ENCODE peak calls at places on chromosomes 13 and 19, in six cellular contexts. P is fibroblast of the aortic adventitia, F is AG04450, H is epithelial cell of esophagus, R is astrocyte of the spinal cord, V is AG09309. E is an unnamed sample.

GRCh38 chr13:73303858-73304257 is 245.1 kb downstream of the KLF5 start:
- DNase-seq in P (no peak), F (no peak), H (peak), R (peak), V (no peak), E (peak)

GRCh38 chr13:32254916-32255743 is 60.0 kb downstream of the ZAR1L start:
- DNase-seq in P (no peak), F (no peak), H (peak), R (no peak), V (no peak), E (no peak)

GRCh38 chr19:33280351-33280921 is 21.9 kb downstream of the CEBPA start:
- DNase-seq in P (no peak), F (no peak), H (no peak), R (no peak), V (no peak), E (no peak)

GRCh38 chr19:33472696-33473624 is 48.6 kb downstream of the PEPD start:
- DNase-seq in P (peak), F (peak), H (peak), R (peak), V (peak), E (no peak)

GRCh38 chr13:103161476-103161875 is 95.3 kb upstream of the SLC10A2 start:
- DNase-seq in P (no peak), F (no peak), H (peak), R (no peak), V (no peak), E (no peak)

GRCh38 chr13:73325351-73326214 is 266.8 kb downstream of the KLF5 start:
- DNase-seq in P (no peak), F (no peak), H (peak), R (no peak), V (no peak), E (peak)

GRCh38 chr19:35410487-35410886 is 37.6 kb upstream of the FFAR2 start:
- DNase-seq in P (no peak), F (no peak), H (no peak), R (no peak), V (no peak), E (no peak)

GRCh38 chr13:95784161-95784880 is 107.4 kb downstream of the DNAJC3 start:
- DNase-seq in P (peak), F (peak), H (peak), R (peak), V (peak), E (peak)

GRCh38 chr19:16934489-16934888 is 45.7 kb downstream of the F2RL3 start:
- DNase-seq in P (no peak), F (no peak), H (no peak), R (no peak), V (no peak), E (no peak)

GRCh38 chr19:33740811-33741396 is 55.8 kb upstream of the KCTD15 start:
- DNase-seq in P (peak), F (no peak), H (peak), R (peak), V (peak), E (no peak)

GRCh38 chr13:76471486-76471885 is 414.7 kb downstream of the KCTD12 start:
- DNase-seq in P (no peak), F (no peak), H (no peak), R (no peak), V (no peak), E (no peak)

GRCh38 chr13:50684366-50684765 is 159.1 kb downstream of the DLEU7 start:
- DNase-seq in P (no peak), F (no peak), H (no peak), R (no peak), V (no peak), E (no peak)

GRCh38 chr19:49790866-49791265 is 22.2 kb downstream of the FUZ start:
- DNase-seq in P (peak), F (no peak), H (no peak), R (no peak), V (no peak), E (no peak)

GRCh38 chr19:33727331-33728028 is 69.2 kb upstream of the KCTD15 start:
- DNase-seq in P (no peak), F (no peak), H (no peak), R (no peak), V (no peak), E (no peak)

GRCh38 chr13:27424246-27425150 is at the start of gene GTF3A:
- DNase-seq in P (peak), F (peak), H (peak), R (peak), V (peak), E (no peak)

GRCh38 chr13:74243637-74244526 is 109.7 kb upstream of the KLF12 start:
- DNase-seq in P (peak), F (no peak), H (peak), R (peak), V (peak), E (no peak)

GRCh38 chr19:19345970-19346369 is 25.3 kb downstream of the MAU2 start:
- DNase-seq in P (no peak), F (no peak), H (no peak), R (no peak), V (no peak), E (no peak)

GRCh38 chr13:75415720-75416119 is 66.2 kb downstream of the TBC1D4 start:
- DNase-seq in P (peak), F (peak), H (peak), R (peak), V (peak), E (peak)

GRCh38 chr13:109749365-109749764 is 37.0 kb downstream of the IRS2 start:
- DNase-seq in P (no peak), F (no peak), H (no peak), R (no peak), V (no peak), E (no peak)

GRCh38 chr13:70203661-70204229 is 95.5 kb upstream of the KLHL1 start:
- DNase-seq in P (no peak), F (no peak), H (peak), R (peak), V (no peak), E (no peak)

GRCh38 chr13:109146912-109147624 is 517.7 kb downstream of the MYO16 start:
- DNase-seq in P (peak), F (peak), H (peak), R (peak), V (peak), E (no peak)

GRCh38 chr13:36904219-36904618 is 15.8 kb downstream of the SMAD9 start:
- DNase-seq in P (no peak), F (no peak), H (no peak), R (no peak), V (no peak), E (no peak)

GRCh38 chr19:35291259-35291658 is 702 bp upstream of the MAG start:
- DNase-seq in P (no peak), F (no peak), H (peak), R (no peak), V (no peak), E (no peak)

GRCh38 chr19:38658462-38659306 is 11.2 kb downstream of the ACTN4 start:
- DNase-seq in P (peak), F (peak), H (peak), R (peak), V (peak), E (peak)

GRCh38 chr19:13302521-13303270 is 152.5 kb downstream of the IER2 start:
- DNase-seq in P (no peak), F (no peak), H (no peak), R (no peak), V (no peak), E (no peak)

GRCh38 chr13:89806594-89806993 is 1540.9 kb upstream of the MIR17HG start:
- DNase-seq in P (no peak), F (no peak), H (no peak), R (no peak), V (no peak), E (no peak)

GRCh38 chr13:99281811-99282263 is 23.7 kb upstream of the GPR18 start:
- DNase-seq in P (no peak), F (no peak), H (no peak), R (no peak), V (no peak), E (no peak)

GRCh38 chr19:48350856-48351255 is 12.9 kb downstream of the TMEM143 start:
- DNase-seq in P (no peak), F (no peak), H (no peak), R (no peak), V (no peak), E (no peak)

GRCh38 chr13:35690546-35690945 is 214.1 kb upstream of the MAB21L1 start:
- DNase-seq in P (peak), F (no peak), H (peak), R (peak), V (no peak), E (no peak)

GRCh38 chr19:6677924-6678689 is 8.1 kb upstream of the TNFSF14 start:
- DNase-seq in P (no peak), F (no peak), H (peak), R (no peak), V (no peak), E (no peak)

GRCh38 chr13:113665582-113666323 is 1.3 kb upstream of the GRK1 start:
- DNase-seq in P (no peak), F (no peak), H (no peak), R (no peak), V (no peak), E (no peak)

GRCh38 chr19:751501-752341 is 809 bp downstream of the MISP start:
- DNase-seq in P (peak), F (peak), H (peak), R (peak), V (peak), E (no peak)

GRCh38 chr13:29266261-29266660 is 329.2 kb downstream of the SLC7A1 start:
- DNase-seq in P (no peak), F (no peak), H (no peak), R (no peak), V (no peak), E (no peak)

GRCh38 chr19:35264281-35265125 is 4.3 kb upstream of the USF2 start:
- DNase-seq in P (no peak), F (no peak), H (no peak), R (no peak), V (no peak), E (no peak)

GRCh38 chr19:12364391-12365093 is 941 bp downstream of the ZNF442 start:
- DNase-seq in P (peak), F (no peak), H (peak), R (no peak), V (no peak), E (no peak)

GRCh38 chr13:39998166-39998565 is 342.7 kb downstream of the COG6 start:
- DNase-seq in P (no peak), F (no peak), H (no peak), R (no peak), V (no peak), E (no peak)

GRCh38 chr19:3785938-3786824 is at the start of gene MATK:
- DNase-seq in P (no peak), F (no peak), H (no peak), R (no peak), V (no peak), E (no peak)

GRCh38 chr13:88472316-88472715 is 801.1 kb downstream of the SLITRK5 start:
- DNase-seq in P (no peak), F (no peak), H (no peak), R (no peak), V (no peak), E (no peak)

GRCh38 chr19:51448011-51448744 is 10.1 kb downstream of the SIGLEC8 start:
- DNase-seq in P (no peak), F (no peak), H (no peak), R (no peak), V (no peak), E (no peak)

GRCh38 chr13:64884976-64885375 is 2345.2 kb downstream of the PCDH9 start:
- DNase-seq in P (no peak), F (no peak), H (no peak), R (no peak), V (no peak), E (no peak)

DNA sequence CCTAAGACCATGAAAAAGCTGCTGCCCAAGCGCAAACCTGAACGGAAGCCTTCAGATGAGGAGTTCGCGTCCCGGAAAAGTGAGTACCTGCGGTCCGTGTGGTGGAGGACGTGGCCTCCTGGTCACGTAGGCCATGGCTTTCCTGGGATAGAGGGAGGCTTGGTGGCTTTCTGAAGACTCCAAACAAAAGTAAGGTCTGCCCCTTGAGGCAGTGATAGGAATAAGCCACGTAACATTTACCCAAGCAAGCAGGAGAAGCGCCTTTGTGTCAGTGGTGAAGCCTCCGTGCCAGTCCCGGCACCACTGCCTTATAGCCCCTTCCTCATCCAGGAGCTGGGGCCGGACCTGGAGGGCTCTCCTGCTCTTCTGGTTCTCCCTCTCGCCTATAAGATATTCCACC is 34.3 kb upstream of the TEX29 start:
- DNase-seq in P (no peak), F (no peak), H (no peak), R (no peak), V (no peak), E (no peak)
- TF ChIP-seq CTCF in P (no peak), F (no peak), H (no peak), R (no peak), V (no peak), E (no peak)

DNA sequence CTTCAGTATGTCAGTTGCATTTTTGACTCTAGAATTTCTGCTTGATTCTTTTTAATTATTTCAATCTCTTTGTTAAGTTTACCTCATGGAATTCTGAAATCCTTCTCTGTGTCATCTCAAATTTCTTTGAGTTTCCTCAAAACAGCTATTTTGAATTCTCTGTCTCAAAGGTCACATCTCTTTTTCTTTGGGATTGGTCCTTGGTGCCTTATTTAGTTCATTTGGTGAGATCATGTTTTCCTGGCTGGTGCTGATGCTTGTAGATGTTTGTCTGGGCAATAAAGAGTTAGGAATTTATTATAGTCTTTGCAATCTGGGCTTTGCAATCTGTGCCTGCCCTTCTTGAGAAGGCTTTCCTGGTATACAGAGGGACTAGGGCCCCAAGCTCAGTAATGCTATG is 18.5 kb upstream of the KBTBD7 start:
- DNase-seq in P (no peak), F (no peak), H (no peak), R (no peak), V (no peak), E (no peak)
- H3K4me3 ChIP-seq in P (no peak), F (no peak), H (no peak), R (no peak), V (no peak), E (no peak)

DNA sequence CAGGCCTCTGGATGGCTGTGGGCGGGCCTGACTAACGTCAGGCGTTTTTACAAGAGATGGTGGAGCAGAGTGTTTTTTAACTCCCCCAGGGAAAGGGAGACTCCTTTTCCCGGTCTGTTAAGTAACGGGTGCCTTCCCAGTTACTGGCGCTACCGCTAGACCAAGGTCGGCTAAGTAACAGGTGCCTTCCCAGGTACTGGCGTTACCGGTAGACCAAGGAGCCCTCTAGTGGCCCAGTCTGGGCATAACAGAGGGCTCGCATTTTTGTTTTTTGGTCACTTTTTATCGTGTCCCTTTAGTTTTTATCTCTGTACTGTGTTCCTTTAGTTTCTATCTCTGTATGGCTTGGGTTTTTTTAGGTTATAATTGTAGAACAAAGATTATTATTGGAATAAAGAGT is 10.0 kb downstream of the ZNF383 start:
- DNase-seq in P (no peak), F (no peak), H (peak), R (peak), V (no peak), E (no peak)
- TF ChIP-seq CTCF in P (peak), F (peak), H (peak), R (peak), V (peak), E (peak)

GRCh38 chr13:111129465-111130110 is 14.5 kb downstream of the ARHGEF7 start:
- DNase-seq in P (no peak), F (no peak), H (no peak), R (no peak), V (no peak), E (no peak)
- H3K4me3 ChIP-seq in P (no peak), F (no peak), H (no peak), R (no peak), V (no peak), E (no peak)